ENCODE peak calls at places on chromosomes 5 and 9, in four cellular contexts. O, H, U and V are unnamed samples.

GRCh38 chr9:134602547-134603362 is 38.8 kb upstream of the COL5A1 start:
- DNase-seq in O (peak; percentile 99), H (peak; percentile 55), U (no peak), V (peak; percentile 99)

GRCh38 chr5:32057157-32058096 is 116.7 kb downstream of the GOLPH3 start:
- DNase-seq in O (peak; percentile 36), H (no peak), U (no peak), V (no peak)

GRCh38 chr9:29769019-29769418 is 2195.7 kb upstream of the C9orf72 start:
- DNase-seq in O (no peak), H (no peak), U (no peak), V (no peak)

GRCh38 chr5:174309131-174309845 is 263.8 kb downstream of the NSG2 start:
- DNase-seq in O (no peak), H (peak; percentile 22), U (no peak), V (no peak)

GRCh38 chr5:179373101-179373934 is 28.1 kb upstream of the ADAMTS2 start:
- DNase-seq in O (no peak), H (peak; percentile 76), U (no peak), V (no peak)

GRCh38 chr9:18368206-18368605 is 105.7 kb upstream of the ADAMTSL1 start:
- DNase-seq in O (no peak), H (no peak), U (no peak), V (peak; percentile 32)

GRCh38 chr5:125412051-125412560 is 665.7 kb upstream of the ZNF608 start:
- DNase-seq in O (no peak), H (peak; percentile 70), U (no peak), V (no peak)

GRCh38 chr5:134111741-134112647 is 2.5 kb upstream of the TCF7 start:
- DNase-seq in O (no peak), H (no peak), U (no peak), V (peak; percentile 62)

GRCh38 chr5:176658817-176659216 is 11.5 kb downstream of the TSPAN17 start:
- DNase-seq in O (peak; percentile 44), H (no peak), U (no peak), V (peak; percentile 45)

GRCh38 chr9:20518735-20519134 is 103.6 kb downstream of the MLLT3 start:
- DNase-seq in O (no peak), H (no peak), U (no peak), V (no peak)

GRCh38 chr5:149135536-149136201 is 5.6 kb upstream of the ABLIM3 start:
- DNase-seq in O (peak; percentile 21), H (no peak), U (no peak), V (peak; percentile 92)

GRCh38 chr5:160118349-160119141 is 705 bp downstream of the PWWP2A start:
- DNase-seq in O (peak; percentile 74), H (peak; percentile 34), U (no peak), V (no peak)

GRCh38 chr5:115262066-115262404 is 642 bp downstream of the PGGT1B start:
- DNase-seq in O (no peak), H (no peak), U (no peak), V (peak; percentile 8)

GRCh38 chr5:57209316-57210040 is 35.6 kb downstream of the GPBP1 start:
- DNase-seq in O (peak; percentile 89), H (no peak), U (no peak), V (peak; percentile 28)

GRCh38 chr5:132180134-132180745 is 47.4 kb downstream of the P4HA2 start:
- DNase-seq in O (peak; percentile 61), H (no peak), U (peak; percentile 23), V (peak; percentile 74)

GRCh38 chr5:139649082-139649991 is 1.2 kb downstream of the CXXC5 start:
- DNase-seq in O (peak; percentile 23), H (peak; percentile 76), U (no peak), V (no peak)

GRCh38 chr9:129520981-129521380 is 99.9 kb downstream of the C9orf50 start:
- DNase-seq in O (no peak), H (no peak), U (no peak), V (no peak)

GRCh38 chr9:35748858-35749514 is at the start of the genes GBA2 and RGP1:
- DNase-seq in O (peak; percentile 83), H (peak; percentile 83), U (peak; percentile 67), V (peak; percentile 43)

GRCh38 chr5:143041972-143042770 is 272.0 kb downstream of the ARHGAP26 start:
- DNase-seq in O (no peak), H (no peak), U (no peak), V (peak; percentile 68)

GRCh38 chr5:42021923-42022322 is 96.8 kb downstream of the FBXO4 start:
- DNase-seq in O (no peak), H (no peak), U (no peak), V (no peak)

GRCh38 chr9:113580041-113580953 is 116.8 kb downstream of the RGS3 start:
- DNase-seq in O (no peak), H (no peak), U (no peak), V (peak; percentile 35)

GRCh38 chr5:167629634-167630033 is 661.8 kb upstream of the WWC1 start:
- DNase-seq in O (no peak), H (no peak), U (no peak), V (no peak)

GRCh38 chr5:103744159-103744558 is 181.6 kb upstream of the NUDT12 start:
- DNase-seq in O (no peak), H (no peak), U (no peak), V (peak; percentile 46)

GRCh38 chr5:158054073-158054387 is 195.1 kb upstream of the CLINT1 start:
- DNase-seq in O (no peak), H (no peak), U (no peak), V (no peak)

GRCh38 chr5:125451622-125452021 is 705.2 kb upstream of the ZNF608 start:
- DNase-seq in O (no peak), H (no peak), U (no peak), V (no peak)

GRCh38 chr5:96067251-96067650 is 105.6 kb upstream of the ELL2 start:
- DNase-seq in O (no peak), H (no peak), U (no peak), V (no peak)

GRCh38 chr5:14386882-14387575 is 194.6 kb upstream of the OTULINL start:
- DNase-seq in O (no peak), H (no peak), U (no peak), V (peak; percentile 20)

GRCh38 chr9:129864991-129865647 is 29.9 kb downstream of the USP20 start:
- DNase-seq in O (no peak), H (peak; percentile 22), U (no peak), V (no peak)

GRCh38 chr9:96163712-96164111 is 138.3 kb downstream of the HSD17B3 start:
- DNase-seq in O (no peak), H (no peak), U (no peak), V (no peak)

GRCh38 chr5:44835693-44836092 is 26.9 kb downstream of the MRPS30 start:
- DNase-seq in O (no peak), H (no peak), U (no peak), V (no peak)

GRCh38 chr9:117290809-117291208 is 124.0 kb downstream of the ASTN2 start:
- DNase-seq in O (no peak), H (no peak), U (no peak), V (peak; percentile 4)

GRCh38 chr5:14036514-14036913 is 92.0 kb upstream of the DNAH5 start:
- DNase-seq in O (no peak), H (peak; percentile 42), U (no peak), V (peak; percentile 69)

GRCh38 chr9:112145886-112146285 is 29.2 kb downstream of the SUSD1 start:
- DNase-seq in O (no peak), H (peak; percentile 63), U (no peak), V (peak; percentile 11)

GRCh38 chr9:7523644-7524043 is 275.9 kb downstream of the DMAC1 start:
- DNase-seq in O (no peak), H (no peak), U (no peak), V (no peak)

GRCh38 chr5:135964670-135965320 is 10.0 kb upstream of the LECT2 start:
- DNase-seq in O (no peak), H (no peak), U (no peak), V (peak; percentile 44)

GRCh38 chr9:3241290-3241689 is 284.5 kb downstream of the RFX3 start:
- DNase-seq in O (no peak), H (peak; percentile 32), U (no peak), V (no peak)

GRCh38 chr5:141513021-141513626 is 24.2 kb downstream of the PCDHGC5 start:
- DNase-seq in O (peak; percentile 37), H (no peak), U (peak; percentile 70), V (peak; percentile 59)
- H3K14ac ChIP-seq in O (peak overlapping the region; percentile 96), H (peak overlapping the region; percentile 54), U (no peak overlapping the region), V (peak overlapping the region; percentile 88)

DNA sequence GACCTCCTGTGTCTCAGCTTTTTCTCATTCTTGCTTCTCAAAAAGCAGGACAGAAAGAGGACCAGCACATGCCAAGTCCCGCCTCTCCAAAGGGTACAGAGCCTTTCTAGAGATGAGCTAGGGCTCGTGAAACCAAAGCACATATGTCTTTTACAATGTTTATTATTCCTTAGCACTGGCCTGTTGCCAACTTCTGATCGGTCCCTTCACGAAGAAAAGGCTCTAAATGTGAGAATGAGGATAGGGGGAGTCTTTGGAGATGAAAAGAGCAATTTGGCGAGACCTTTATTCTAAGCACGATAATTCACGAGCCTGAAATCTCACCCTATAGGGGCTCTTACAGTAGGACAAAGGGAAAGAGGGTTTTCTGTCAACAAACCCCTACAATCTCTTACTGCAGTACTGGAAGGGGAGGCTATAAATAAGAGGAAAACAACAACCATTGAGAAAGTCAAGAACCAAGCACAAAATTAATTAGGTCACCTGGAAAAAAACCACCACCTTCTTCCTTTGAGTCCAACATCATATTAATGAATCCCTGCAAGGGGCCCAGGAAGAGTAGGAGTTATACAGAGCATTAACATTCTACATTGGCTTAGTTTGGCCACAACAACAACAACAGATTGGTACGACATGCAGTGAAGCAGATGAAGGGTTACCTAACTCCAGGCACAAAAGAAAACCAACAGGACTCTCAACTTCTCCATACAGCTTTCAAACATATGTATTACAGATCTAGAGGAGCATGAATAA is 309.5 kb downstream of the PDE4D start:
- DNase-seq in O (no peak), H (no peak), U (no peak), V (no peak)
- H3K4ac ChIP-seq in O (no peak overlapping the region), H (no peak overlapping the region), U (no peak overlapping the region), V (no peak overlapping the region)

DNA sequence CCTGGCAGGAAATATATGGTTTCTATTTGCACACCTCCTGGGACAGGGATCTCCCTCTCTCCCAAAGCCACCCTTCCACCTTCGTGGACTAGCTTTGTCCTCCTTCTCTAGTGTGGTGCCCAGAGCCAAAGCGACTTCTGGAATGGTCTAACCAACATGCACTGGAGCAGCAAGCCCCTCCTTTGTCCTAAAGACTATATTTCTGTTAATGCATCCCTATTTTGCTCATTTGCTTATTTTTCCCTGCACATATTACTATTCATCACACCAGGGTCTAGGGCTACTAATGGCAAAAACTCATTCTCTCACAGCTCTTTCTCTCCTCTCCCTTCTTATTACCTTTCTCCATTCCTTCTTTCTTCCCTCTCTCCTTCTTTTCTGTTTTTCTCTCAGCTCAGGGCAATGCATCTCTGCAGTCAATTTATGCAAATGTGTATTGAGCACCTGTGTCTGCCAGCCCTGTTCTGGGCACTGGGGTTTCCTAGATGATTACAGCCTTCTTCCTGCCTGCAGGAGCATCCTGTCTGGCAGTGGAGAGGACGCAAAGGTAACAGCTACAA is 2.8 kb upstream of the NEURL1B start:
- DNase-seq in O (no peak), H (no peak), U (no peak), V (no peak)
- H3K14ac ChIP-seq in O (no peak overlapping the region), H (no peak overlapping the region), U (no peak overlapping the region), V (no peak overlapping the region)

GRCh38 chr9:89439571-89439970 is 58.3 kb downstream of the SEMA4D start:
- DNase-seq in O (no peak), H (no peak), U (no peak), V (no peak)

GRCh38 chr9:89440046-89440445 is 57.9 kb downstream of the SEMA4D start:
- DNase-seq in O (no peak), H (no peak), U (no peak), V (no peak)

GRCh38 chr9:89440951-89441654 is 56.8 kb downstream of the SEMA4D start:
- DNase-seq in O (no peak), H (no peak), U (no peak), V (no peak)

GRCh38 chr9:89441655-89441970 is 56.3 kb downstream of the SEMA4D start:
- DNase-seq in O (no peak), H (no peak), U (no peak), V (no peak)

GRCh38 chr9:89440548-89440947 is 57.4 kb downstream of the SEMA4D start:
- DNase-seq in O (peak; percentile 39), H (no peak), U (no peak), V (no peak)
- H3K4ac ChIP-seq in O (no peak overlapping the region), H (no peak overlapping the region), U (no peak overlapping the region), V (no peak overlapping the region)